ENCODE peak calls at places on chromosomes 13 and 19, in nine cellular contexts. P is caudate nucleus, H is thoracic aorta, O is activated T-cell treated with anti-CD3 and anti-CD28 coated beads for 4 hours, D is non-pigmented ciliary epithelial cell, A is GM23338, C is pons, K is heart right ventricle, S is DMS153. I is an unnamed sample.
A peak's percentile ranks its signal among the peaks of the same experiment; 100 is the strongest.

GRCh38 chr13:100573121-100573520 is 15.5 kb downstream of the GGACT start:
- DNase-seq in P (no peak), H (no peak), O (peak; percentile 75), D (peak; percentile 59), A (peak; percentile 93), C (peak; percentile 91), K (peak; percentile 61), S (peak; percentile 24), I (peak; percentile 73)

GRCh38 chr13:73922728-73923393 is 211.3 kb downstream of the KLF12 start:
- DNase-seq in P (no peak), H (no peak), O (no peak), D (no peak), A (no peak), C (no peak), K (no peak), S (no peak), I (no peak)

GRCh38 chr19:1745589-1746031 is 7.7 kb upstream of the ONECUT3 start:
- DNase-seq in P (no peak), H (no peak), O (no peak), D (no peak), A (peak; percentile 84), C (no peak), K (no peak), S (no peak), I (no peak)

GRCh38 chr19:44142014-44142523 is 715 bp downstream of the ZNF234 start:
- DNase-seq in P (no peak), H (no peak), O (no peak), D (no peak), A (no peak), C (no peak), K (peak; percentile 7), S (no peak), I (no peak)

GRCh38 chr13:49303533-49304252 is 56.0 kb downstream of the CDADC1 start:
- DNase-seq in P (no peak), H (no peak), O (no peak), D (no peak), A (no peak), C (peak; percentile 84), K (no peak), S (no peak), I (no peak)

GRCh38 chr13:99931462-99931861 is 40.1 kb downstream of the ZIC5 start:
- DNase-seq in P (no peak), H (no peak), O (no peak), D (no peak), A (peak; percentile 49), C (no peak), K (no peak), S (peak; percentile 67), I (no peak)

GRCh38 chr19:40398417-40399056 is 8.6 kb upstream of the HIPK4 start:
- DNase-seq in P (peak; percentile 40), H (no peak), O (peak; percentile 61), D (no peak), A (peak; percentile 97), C (no peak), K (no peak), S (peak; percentile 52), I (peak; percentile 96)

GRCh38 chr13:59531571-59532091 is 632.1 kb downstream of the DIAPH3 start:
- DNase-seq in P (no peak), H (peak; percentile 16), O (no peak), D (peak; percentile 65), A (peak; percentile 64), C (peak; percentile 75), K (peak; percentile 92), S (peak; percentile 55), I (peak; percentile 68)

GRCh38 chr13:112696869-112697465 is 7.1 kb downstream of the ATP11A start:
- DNase-seq in P (no peak), H (no peak), O (no peak), D (no peak), A (no peak), C (no peak), K (no peak), S (no peak), I (peak; percentile 22)

GRCh38 chr19:49361438-49362047 is 673 bp downstream of the TEAD2 start:
- DNase-seq in P (no peak), H (no peak), O (no peak), D (no peak), A (peak; percentile 88), C (no peak), K (peak; percentile 92), S (no peak), I (peak; percentile 73)

GRCh38 chr19:12995596-12996541 is 594 bp downstream of the NFIX start:
- DNase-seq in P (no peak), H (no peak), O (no peak), D (no peak), A (no peak), C (no peak), K (peak; percentile 61), S (no peak), I (no peak)

GRCh38 chr19:16232127-16232526 is 34.4 kb downstream of the AP1M1 start:
- DNase-seq in P (no peak), H (no peak), O (no peak), D (no peak), A (no peak), C (no peak), K (no peak), S (no peak), I (no peak)

GRCh38 chr13:84126671-84127171 is 244.4 kb upstream of the SLITRK1 start:
- DNase-seq in P (no peak), H (no peak), O (no peak), D (no peak), A (no peak), C (no peak), K (no peak), S (peak; percentile 92), I (no peak)

I was measured in H9.